ENCODE peak calls at places on chromosomes 1 and 21, in four cellular contexts. One of them, this sample, is unnamed.

GRCh38 chr1:46070164-46070814 is 62.1 kb downstream of the PIK3R3 start:
- DNase-seq in NCI-H460: no peak
- DNase-seq in T1000: no peak
- DNase-seq in adipocyte: no peak
- DNase-seq in this sample: no peak

GRCh38 chr1:203760506-203760905 is 4.5 kb upstream of the LAX1 start:
- DNase-seq in NCI-H460: no peak
- DNase-seq in T1000: no peak
- DNase-seq in adipocyte: no peak
- DNase-seq in this sample: no peak

GRCh38 chr1:202858306-202858705 is 30.6 kb downstream of the RABIF start:
- DNase-seq in NCI-H460: no peak
- DNase-seq in T1000: no peak
- DNase-seq in adipocyte: peak
- DNase-seq in this sample: no peak

GRCh38 chr1:19633106-19633505 is 11.0 kb upstream of the NBL1 start:
- DNase-seq in NCI-H460: no peak
- DNase-seq in T1000: no peak
- DNase-seq in adipocyte: no peak
- DNase-seq in this sample: no peak

GRCh38 chr1:110393691-110394564 is 3.1 kb upstream of the SLC16A4 start:
- DNase-seq in NCI-H460: no peak
- DNase-seq in T1000: no peak
- DNase-seq in adipocyte: peak
- DNase-seq in this sample: peak

GRCh38 chr1:203465943-203466342 is 9.7 kb upstream of the PRELP start:
- DNase-seq in NCI-H460: no peak
- DNase-seq in T1000: no peak
- DNase-seq in adipocyte: no peak
- DNase-seq in this sample: no peak

GRCh38 chr21:37531402-37532042 is 164.9 kb downstream of the DYRK1A start:
- DNase-seq in NCI-H460: no peak
- DNase-seq in T1000: no peak
- DNase-seq in adipocyte: peak
- DNase-seq in this sample: no peak

GRCh38 chr1:155379180-155379876 is 58.6 kb downstream of the RUSC1 start:
- DNase-seq in NCI-H460: peak
- DNase-seq in T1000: no peak
- DNase-seq in adipocyte: peak
- DNase-seq in this sample: no peak

GRCh38 chr1:43951021-43951985 is 4.6 kb downstream of the IPO13 start:
- DNase-seq in NCI-H460: no peak
- DNase-seq in T1000: no peak
- DNase-seq in adipocyte: no peak
- DNase-seq in this sample: no peak

GRCh38 chr1:223547316-223548114 is 118.0 kb downstream of the CAPN8 start:
- DNase-seq in NCI-H460: no peak
- DNase-seq in T1000: no peak
- DNase-seq in adipocyte: no peak
- DNase-seq in this sample: no peak

GRCh38 chr1:16984717-16985116 is 4.3 kb upstream of the MFAP2 start:
- DNase-seq in NCI-H460: no peak
- DNase-seq in T1000: peak
- DNase-seq in adipocyte: peak
- DNase-seq in this sample: peak

GRCh38 chr1:201933840-201934430 is 12.4 kb downstream of the LMOD1 start:
- DNase-seq in NCI-H460: no peak
- DNase-seq in T1000: no peak
- DNase-seq in adipocyte: peak
- DNase-seq in this sample: no peak